ENCODE peak calls at places on chromosomes 12 and 14, in four cellular contexts. O is HL-60, C is K562, Z is GM12878. Q is an unnamed sample.

GRCh38 chr12:32240833-32241232 is 134.2 kb downstream of the BICD1 start:
- DNase-seq in Z (no peak), O (no peak), C (no peak), Q (no peak)

GRCh38 chr14:99774526-99775307 is 18.5 kb upstream of the EML1 start:
- DNase-seq in O (peak), Z (no peak), C (no peak), Q (no peak)

GRCh38 chr12:122422769-122423257 is 344 bp upstream of the CLIP1 start:
- DNase-seq in C (peak), O (no peak), Z (no peak), Q (no peak)

GRCh38 chr12:51639361-51639760 is 48.3 kb downstream of the SCN8A start:
- DNase-seq in O (no peak), C (no peak), Z (no peak), Q (no peak)

GRCh38 chr14:99736600-99737371 is 52.7 kb downstream of the CYP46A1 start:
- DNase-seq in Z (no peak), C (no peak), O (no peak), Q (no peak)

GRCh38 chr14:63318835-63319234 is at the start of gene GPHB5:
- DNase-seq in Z (no peak), O (no peak), C (no peak), Q (no peak)

GRCh38 chr12:106417926-106418910 is 60.7 kb downstream of the POLR3B start:
- DNase-seq in Z (no peak), C (no peak), O (no peak), Q (no peak)

GRCh38 chr14:85587152-85587697 is 57.3 kb downstream of the FLRT2 start:
- DNase-seq in O (peak), Z (no peak), C (no peak), Q (no peak)

GRCh38 chr12:92272301-92272964 is 126.8 kb upstream of the BTG1 start:
- DNase-seq in Z (no peak), C (no peak), O (no peak), Q (no peak)

GRCh38 chr12:23880988-23881387 is 68.5 kb downstream of the SOX5 start:
- DNase-seq in Z (no peak), O (no peak), C (no peak), Q (no peak)

GRCh38 chr14:69079188-69079742 is 73.7 kb downstream of the DCAF5 start:
- DNase-seq in Z (no peak), C (no peak), O (no peak), Q (no peak)

GRCh38 chr12:5060958-5061357 is 17.3 kb downstream of the KCNA5 start:
- DNase-seq in C (no peak), Z (no peak), O (no peak), Q (no peak)

GRCh38 chr14:104724981-104725771 is 1.1 kb downstream of the ADSS1 start:
- DNase-seq in Z (no peak), C (peak), O (no peak), Q (no peak)

GRCh38 chr14:93965287-93965821 is 11.0 kb downstream of the ASB2 start:
- DNase-seq in Z (no peak), C (no peak), O (no peak), Q (no peak)

GRCh38 chr14:93317836-93318807 is 14.7 kb downstream of the BTBD7 start:
- DNase-seq in O (peak), Z (no peak), C (no peak), Q (no peak)

GRCh38 chr12:113109872-113110623 is 25.5 kb downstream of the RASAL1 start:
- DNase-seq in C (no peak), O (no peak), Z (no peak), Q (no peak)

GRCh38 chr14:96484391-96484790 is 17.8 kb upstream of the PAPOLA start:
- DNase-seq in O (no peak), Z (no peak), C (no peak), Q (no peak)

GRCh38 chr12:115598827-115599226 is 678.7 kb downstream of the MED13L start:
- DNase-seq in Z (no peak), O (no peak), C (no peak), Q (no peak)

GRCh38 chr14:103867020-103867419 is 19.6 kb upstream of the PPP1R13B start:
- DNase-seq in C (no peak), Z (no peak), O (no peak), Q (no peak)

GRCh38 chr14:21486640-21487087 is 9.7 kb downstream of the TOX4 start:
- DNase-seq in O (no peak), Z (no peak), C (no peak), Q (no peak)

GRCh38 chr14:105397350-105397931 is 897 bp upstream of the TEX22 start:
- DNase-seq in C (no peak), Z (no peak), O (no peak), Q (no peak)

GRCh38 chr12:114416028-114416427 is 10.1 kb upstream of the TBX5 start:
- DNase-seq in Z (no peak), C (no peak), O (no peak), Q (no peak)

GRCh38 chr14:23487216-23487615 is 17.7 kb downstream of the NGDN start:
- DNase-seq in C (no peak), O (no peak), Z (no peak), Q (no peak)

GRCh38 chr12:122991623-122992275 is 11.3 kb downstream of the ARL6IP4 start:
- DNase-seq in Z (no peak), O (no peak), C (no peak), Q (no peak)

GRCh38 chr14:68568907-68569545 is 223.8 kb downstream of the ZFP36L1 start:
- DNase-seq in O (no peak), C (no peak), Z (no peak), Q (no peak)

GRCh38 chr12:6370994-6371754 is 4.2 kb downstream of the SCNN1A start:
- DNase-seq in O (no peak), Z (peak), C (peak), Q (no peak)

GRCh38 chr14:76810953-76811400 is 1.7 kb downstream of the ANGEL1 start:
- DNase-seq in Z (no peak), O (peak), C (peak), Q (peak)

GRCh38 chr12:91339106-91339505 is 156.5 kb upstream of the DCN start:
- DNase-seq in O (no peak), C (no peak), Z (no peak), Q (no peak)

GRCh38 chr14:61812347-61813100 is 50.3 kb downstream of the SNAPC1 start:
- DNase-seq in Z (no peak), O (no peak), C (no peak), Q (peak)

GRCh38 chr14:57769863-57770523 is 95.9 kb downstream of the SLC35F4 start:
- DNase-seq in O (no peak), C (no peak), Z (no peak), Q (no peak)

GRCh38 chr12:94183702-94184379 is 35.5 kb downstream of the PLXNC1 start:
- DNase-seq in O (no peak), C (no peak), Z (no peak), Q (no peak)

GRCh38 chr14:57293851-57294837 is 25.4 kb downstream of the AP5M1 start:
- DNase-seq in O (no peak), Z (no peak), C (no peak), Q (no peak)

GRCh38 chr12:21129906-21130305 is 1.1 kb upstream of the SLCO1B1 start:
- DNase-seq in Z (no peak), O (no peak), C (no peak), Q (no peak)

GRCh38 chr14:78253986-78254385 is 83.8 kb downstream of the NRXN3 start:
- DNase-seq in C (no peak), Z (no peak), O (no peak), Q (no peak)

GRCh38 chr14:78254911-78255431 is 84.8 kb downstream of the NRXN3 start:
- DNase-seq in Z (no peak), C (no peak), O (no peak), Q (no peak)

GRCh38 chr14:78251308-78251707 is 81.1 kb downstream of the NRXN3 start:
- DNase-seq in O (no peak), C (no peak), Z (no peak), Q (no peak)
- TF ChIP-seq POLR2AphosphoS5 in O (no peak), C (no peak), Z (no peak), Q (no peak)

GRCh38 chr12:49228653-49229052 is 36.2 kb upstream of the TUBA1C start:
- DNase-seq in O (no peak), C (no peak), Z (no peak), Q (no peak)

GRCh38 chr12:49227701-49228100 is 37.2 kb upstream of the TUBA1C start:
- DNase-seq in O (no peak), Z (no peak), C (no peak), Q (no peak)

GRCh38 chr12:49223590-49224369 is 34.9 kb upstream of the TUBA1A start:
- DNase-seq in Z (no peak), O (no peak), C (no peak), Q (no peak)

GRCh38 chr12:49223122-49223521 is 34.2 kb upstream of the TUBA1A start:
- DNase-seq in O (no peak), C (no peak), Z (no peak), Q (no peak)

DNA sequence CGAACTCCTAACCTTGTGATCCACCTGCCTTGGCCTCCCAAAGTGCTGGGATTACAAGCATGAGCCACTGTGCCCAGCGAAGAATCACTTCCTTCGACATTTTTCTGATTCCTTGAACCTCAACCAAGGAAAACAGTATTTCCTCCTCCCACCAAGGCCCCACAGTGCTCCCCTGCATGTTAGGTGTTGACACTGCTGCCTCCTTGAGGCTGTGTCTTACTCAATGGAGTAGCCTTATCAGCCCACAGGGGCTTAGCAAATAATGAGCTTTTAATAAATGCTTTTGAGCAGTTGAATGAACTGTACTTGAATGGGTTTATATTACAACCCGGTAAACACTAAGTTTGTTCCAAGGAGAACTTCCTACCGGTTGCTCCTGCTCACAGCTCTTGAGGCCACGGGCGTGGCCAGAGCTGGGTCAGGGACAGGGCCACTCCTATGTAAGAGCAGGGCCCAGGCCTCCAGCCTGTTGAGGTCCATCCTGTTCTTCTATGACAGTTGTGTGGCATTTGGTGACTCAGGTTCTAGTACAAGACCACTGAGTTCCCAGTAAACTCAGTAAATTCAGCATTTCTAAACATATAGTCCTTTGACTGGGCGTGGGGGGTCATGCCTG is 36.8 kb upstream of the TUBA1A start:
- DNase-seq in Z (no peak), O (peak), C (no peak), Q (no peak)
- TF ChIP-seq SPI1 in Z (no peak), O (no peak), C (no peak), Q (no peak)

GRCh38 chr12:1977109-1977508 is 27.1 kb downstream of the DCP1B start:
- DNase-seq in C (no peak), O (no peak), Z (no peak), Q (no peak)

GRCh38 chr12:1972260-1972659 is 32.0 kb downstream of the DCP1B start:
- DNase-seq in O (no peak), Z (no peak), C (no peak), Q (no peak)

GRCh38 chr12:1974812-1975211 is 29.4 kb downstream of the DCP1B start:
- DNase-seq in Z (no peak), C (no peak), O (no peak), Q (no peak)

GRCh38 chr12:1970331-1970900 is 33.8 kb downstream of the DCP1B start:
- DNase-seq in Z (no peak), C (no peak), O (no peak), Q (no peak)

DNA sequence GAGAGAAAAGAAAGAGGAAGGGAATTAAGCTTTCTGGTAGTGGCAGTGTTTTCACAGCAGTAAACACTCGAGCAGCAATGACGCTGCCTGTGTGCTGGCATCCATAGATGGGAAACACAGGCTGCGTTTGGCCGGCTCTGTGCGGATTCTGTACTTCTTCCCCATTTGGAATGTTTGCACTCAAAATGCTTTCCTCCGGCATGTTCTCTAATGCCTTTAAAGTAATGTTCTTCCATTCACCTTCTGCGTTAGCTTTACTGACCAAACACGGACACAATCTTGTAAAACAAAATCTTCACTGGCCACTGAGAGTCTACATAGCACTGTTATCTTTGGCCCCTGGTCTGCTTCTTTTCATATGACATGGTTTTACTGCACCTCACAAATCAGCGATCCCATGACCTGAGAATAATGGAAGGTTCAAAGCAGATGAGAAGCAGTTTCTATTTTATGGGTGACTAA is 31.4 kb downstream of the DCP1B start:
- DNase-seq in C (no peak), O (no peak), Z (no peak), Q (no peak)
- TF ChIP-seq POLR2AphosphoS5 in C (no peak), O (no peak), Z (no peak), Q (no peak)

GRCh38 chr12:117967512-117967911 is 1.3 kb downstream of the KSR2 start:
- DNase-seq in C (no peak), Z (no peak), O (no peak), Q (no peak)
- TF ChIP-seq SPI1 in C (no peak), Z (no peak), O (no peak), Q (no peak)

DNA sequence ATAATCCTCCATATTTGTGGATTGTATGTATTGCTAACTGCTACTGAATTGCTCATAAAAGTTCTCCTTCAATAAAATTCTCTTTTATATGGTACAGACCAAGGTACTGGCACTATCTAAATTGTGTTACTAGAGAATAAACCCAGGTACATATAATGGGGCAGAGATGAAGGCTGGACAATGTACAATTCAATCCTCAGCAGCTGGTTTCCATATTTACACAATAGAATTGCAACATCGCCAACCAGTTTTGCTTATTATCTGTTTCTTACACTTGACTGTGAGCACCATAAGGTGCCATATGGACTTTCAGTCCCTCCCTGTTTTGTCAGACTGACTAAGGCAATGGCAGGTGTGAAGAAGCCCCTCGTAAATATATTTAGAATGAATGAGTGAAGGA is 18.1 kb downstream of the KITLG start:
- DNase-seq in O (no peak), Z (no peak), C (no peak), Q (no peak)
- TF ChIP-seq POLR2AphosphoS5 in O (no peak), Z (no peak), C (no peak), Q (no peak)

GRCh38 chr12:58596381-58596780 is 323.9 kb downstream of the LRIG3 start:
- DNase-seq in Z (no peak), O (no peak), C (no peak), Q (no peak)
- TF ChIP-seq SPI1 in Z (no peak), O (no peak), C (no peak), Q (no peak)

GRCh38 chr12:132343294-132343972 is 14.0 kb upstream of the GALNT9 start:
- DNase-seq in C (no peak), Z (no peak), O (no peak), Q (no peak)
- TF ChIP-seq POLR2AphosphoS5 in C (no peak), Z (no peak), O (no peak), Q (no peak)

DNA sequence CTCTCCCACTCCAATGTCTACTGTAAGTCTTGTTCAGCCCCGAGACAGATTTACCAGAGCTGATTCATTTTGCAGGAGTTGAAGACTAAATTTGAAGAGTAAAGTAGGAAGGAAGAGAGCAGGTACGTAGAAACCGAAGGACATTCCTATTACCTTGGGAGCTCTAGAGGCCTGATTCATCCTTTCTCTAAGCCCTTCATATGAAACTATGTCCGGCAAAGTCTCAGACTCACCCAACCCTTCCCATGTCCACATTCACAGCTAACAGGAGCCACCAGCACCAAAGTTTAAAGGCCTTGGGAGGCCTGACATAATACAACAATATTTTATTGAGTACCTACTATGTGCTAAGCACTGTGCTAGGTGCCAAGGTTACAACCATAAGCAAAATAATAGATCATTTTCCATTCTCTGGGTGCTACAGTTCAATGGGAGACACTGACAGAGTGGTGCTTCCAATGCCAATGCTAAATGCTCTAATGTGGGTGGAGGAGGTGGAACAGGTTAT is 86.6 kb downstream of the PHLDA1 start:
- DNase-seq in C (no peak), O (no peak), Z (no peak), Q (no peak)
- TF ChIP-seq SPI1 in C (no peak), O (no peak), Z (no peak), Q (no peak)